ENCODE peak calls at places on chromosome 5, in four cellular contexts. Y is ovary, J is endothelial cell of umbilical vein, F is heart left ventricle. A is an unnamed sample.

GRCh38 chr5:164335837-164336236 is 830.4 kb downstream of the MAT2B start:
- DNase-seq in J (peak; percentile 66), F (no peak), Y (no peak), A (no peak)

GRCh38 chr5:126814721-126815404 is 37.9 kb downstream of the LMNB1 start:
- DNase-seq in F (no peak), J (peak; percentile 59), Y (no peak), A (no peak)

GRCh38 chr5:10789021-10789420 is 28.0 kb upstream of the DAP start:
- DNase-seq in F (peak; percentile 41), J (peak; percentile 68), Y (peak; percentile 85), A (no peak)

GRCh38 chr5:40853632-40854192 is 12.5 kb downstream of the CARD6 start:
- DNase-seq in Y (no peak), J (no peak), F (no peak), A (no peak)

GRCh38 chr5:108101816-108102215 is 280.1 kb downstream of the FBXL17 start:
- DNase-seq in Y (no peak), F (no peak), J (no peak), A (no peak)

GRCh38 chr5:50702615-50703325 is 36.3 kb downstream of the PARP8 start:
- DNase-seq in F (no peak), Y (no peak), J (no peak), A (no peak)

GRCh38 chr5:141343242-141343952 is at the start of gene PCDHGA3:
- DNase-seq in Y (no peak), F (peak; percentile 46), J (peak; percentile 53), A (no peak)

GRCh38 chr5:138033916-138034315 is 1.0 kb upstream of the FAM13B start:
- DNase-seq in F (no peak), J (no peak), Y (no peak), A (no peak)

GRCh38 chr5:92748072-92748676 is 832.8 kb downstream of the NR2F1-AS1 start:
- DNase-seq in J (no peak), Y (no peak), F (no peak), A (no peak)

GRCh38 chr5:7518947-7519560 is 123.1 kb downstream of the ADCY2 start:
- DNase-seq in F (no peak), Y (no peak), J (no peak), A (no peak)

GRCh38 chr5:9483779-9484178 is 62.1 kb downstream of the SEMA5A start:
- DNase-seq in Y (no peak), J (no peak), F (no peak), A (no peak)

GRCh38 chr5:62029303-62029702 is 276.7 kb upstream of the KIF2A start:
- DNase-seq in J (no peak), F (no peak), Y (no peak), A (no peak)

GRCh38 chr5:139157556-139157955 is 40.6 kb downstream of the SIL1 start:
- DNase-seq in F (no peak), J (no peak), Y (no peak), A (no peak)

GRCh38 chr5:142601432-142601831 is 84.5 kb downstream of the FGF1 start:
- DNase-seq in Y (no peak), J (no peak), F (no peak), A (no peak)

GRCh38 chr5:96934695-96935555 is 955 bp upstream of the LNPEP start:
- DNase-seq in Y (peak; percentile 88), J (peak; percentile 94), F (peak; percentile 94), A (peak; percentile 32)
- H3K9me3 ChIP-seq in Y (no peaks in the 10 kb centered on the region), J (no peaks in the 10 kb centered on the region), F (no peaks in the 10 kb centered on the region), A (no peaks in the 10 kb centered on the region)

DNA sequence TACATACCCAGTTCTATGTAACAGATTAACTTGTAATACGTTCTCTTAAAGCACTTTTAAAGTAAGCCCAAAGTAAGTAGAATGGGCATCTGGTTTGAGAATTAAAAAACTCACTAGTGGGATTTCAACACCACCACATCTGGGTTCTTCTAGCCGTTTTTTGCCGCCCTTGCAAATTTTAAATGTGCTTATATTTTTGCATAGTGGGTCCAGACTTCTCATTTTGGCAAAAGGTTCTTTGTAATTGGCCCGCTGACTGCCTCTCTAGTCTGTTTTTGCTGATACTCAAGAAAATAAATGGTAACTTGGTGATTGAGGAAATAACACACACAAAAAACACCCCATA is 582 bp upstream of the FBXO4 start:
- DNase-seq in Y (no peak), F (peak; percentile 22), J (peak; percentile 4), A (no peak)
- H3K4me3 ChIP-seq in Y (peak overlapping the region; percentile 89), F (peak overlapping the region; percentile 82), J (peak overlapping the region; percentile 66), A (peak overlapping the region; percentile 75)

GRCh38 chr5:178322736-178323540 is 90.3 kb upstream of the PHYKPL start:
- DNase-seq in Y (no peak), F (no peak), J (no peak), A (no peak)
- H3K9me3 ChIP-seq in Y (no peaks in the 10 kb centered on the region), F (no peaks in the 10 kb centered on the region), J (no peaks in the 10 kb centered on the region), A (no peaks in the 10 kb centered on the region)

DNA sequence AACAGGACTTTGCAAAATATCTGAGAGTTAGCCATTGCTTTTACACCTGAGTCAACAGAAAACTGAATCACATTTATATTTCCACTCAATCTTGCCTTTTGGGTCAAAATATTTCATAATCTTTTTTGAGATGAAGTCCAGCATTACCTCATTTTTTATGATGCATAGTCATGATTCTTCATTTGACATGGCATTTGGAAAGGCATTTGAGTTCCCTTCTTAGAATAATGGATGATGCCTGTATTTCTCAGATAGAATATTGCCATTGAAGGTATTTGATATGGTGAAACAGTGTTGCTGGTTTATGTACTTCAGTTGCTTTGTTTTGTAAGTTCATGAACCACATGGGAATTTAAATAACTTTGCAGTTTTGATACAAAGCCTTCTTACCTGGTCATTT is 180.4 kb downstream of the PRR16 start:
- DNase-seq in J (no peak), F (no peak), Y (no peak), A (no peak)
- H3K4me3 ChIP-seq in J (no peak overlapping the region), F (no peak overlapping the region), Y (no peak overlapping the region), A (no peak overlapping the region)

DNA sequence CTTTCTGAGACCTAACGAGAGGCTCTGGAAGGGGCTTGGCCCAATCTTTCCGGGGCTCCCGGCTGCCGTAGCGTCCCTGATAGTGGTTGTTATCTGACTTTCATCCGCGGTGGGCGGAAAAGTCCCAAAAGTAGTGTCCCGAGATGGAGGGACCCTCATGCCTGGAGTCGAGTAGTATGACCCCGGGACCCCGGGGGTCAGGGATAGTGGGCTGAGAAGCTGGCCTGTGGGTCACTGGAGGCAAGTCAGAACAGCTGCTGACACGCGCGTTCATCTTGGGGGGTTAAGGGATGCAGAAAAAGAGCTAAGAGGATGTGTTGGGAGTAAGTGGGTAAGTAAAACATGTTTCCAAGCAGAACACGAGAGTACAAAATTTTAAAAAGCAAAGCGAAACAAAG is 123.4 kb downstream of the TMEM161B start:
- DNase-seq in J (no peak), Y (no peak), F (no peak), A (no peak)
- H3K9me3 ChIP-seq in J (no peaks in the 10 kb centered on the region), Y (no peaks in the 10 kb centered on the region), F (no peaks in the 10 kb centered on the region), A (no peaks in the 10 kb centered on the region)

GRCh38 chr5:122076023-122076422 is 2.0 kb downstream of the LOX start:
- DNase-seq in F (no peak), J (peak; percentile 66), Y (no peak), A (peak; percentile 12)
- H3K4me3 ChIP-seq in F (no peak overlapping the region), J (peak overlapping the region; percentile 67), Y (peak overlapping the region; percentile 52), A (peak overlapping the region; percentile 92)

GRCh38 chr5:159377653-159378052 is 47.4 kb upstream of the IL12B start:
- DNase-seq in F (no peak), Y (no peak), J (no peak), A (no peak)
- H3K9me3 ChIP-seq in F (no peaks in the 10 kb centered on the region), Y (peaks cover 4% of the 10 kb centered on the region), J (no peaks in the 10 kb centered on the region), A (no peaks in the 10 kb centered on the region)

GRCh38 chr5:16713386-16713928 is 96.7 kb upstream of the RETREG1 start:
- DNase-seq in J (peak; percentile 60), F (no peak), Y (no peak), A (no peak)
- H3K4me3 ChIP-seq in J (no peak overlapping the region), F (no peak overlapping the region), Y (no peak overlapping the region), A (no peak overlapping the region)

GRCh38 chr5:94102849-94103248 is 361.4 kb upstream of the POU5F2 start:
- DNase-seq in F (no peak), J (no peak), Y (no peak), A (no peak)
- H3K9me3 ChIP-seq in F (no peaks in the 10 kb centered on the region), J (no peaks in the 10 kb centered on the region), Y (no peaks in the 10 kb centered on the region), A (peaks cover 11% of the 10 kb centered on the region)

A was measured in SK-N-MC.